ENCODE peak calls at places on chromosomes 4 and X, in ten cellular contexts. Z is right atrium auricular region, S is uterus, K is endothelial cell, H is tibial artery, C is AG09319, U is AG09309, L is neural progenitor cell, G is tibial nerve, Y is lower leg skin. W is an unnamed sample.

GRCh38 chrX:4909245-4909830 is 1195.9 kb upstream of the PRKX start:
- DNase-seq in H (no peak), Y (no peak), G (no peak), U (no peak), C (no peak), K (no peak), Z (no peak), L (no peak), S (no peak), W (no peak)

GRCh38 chr4:186104114-186104894 is at the start of gene FAM149A:
- DNase-seq in U (no peak), Y (peak; percentile 18), L (peak; percentile 57), H (no peak), Z (no peak), S (peak; percentile 53), K (no peak), C (no peak), G (no peak), W (peak; percentile 66)

GRCh38 chrX:85994228-85994627 is 53.1 kb downstream of the CHM start:
- DNase-seq in U (no peak), S (no peak), H (no peak), G (no peak), K (no peak), L (no peak), Y (no peak), Z (no peak), C (no peak), W (no peak)

GRCh38 chr4:79338148-79338547 is 12.3 kb upstream of the NAA11 start:
- DNase-seq in L (no peak), C (no peak), S (no peak), G (no peak), Y (no peak), K (no peak), U (no peak), Z (no peak), H (no peak), W (no peak)

GRCh38 chrX:148522006-148522405 is 21.6 kb downstream of the AFF2 start:
- DNase-seq in U (no peak), L (no peak), S (no peak), H (no peak), C (no peak), G (no peak), Y (no peak), K (no peak), Z (no peak), W (no peak)

GRCh38 chr4:181796502-181796901 is 446.7 kb upstream of the TENM3 start:
- DNase-seq in U (no peak), Y (no peak), S (no peak), G (no peak), L (no peak), H (no peak), C (no peak), Z (no peak), K (no peak), W (no peak)

GRCh38 chr4:38529189-38530115 is 134.5 kb upstream of the KLF3 start:
- DNase-seq in S (no peak), Y (no peak), L (no peak), H (no peak), K (peak; percentile 29), C (no peak), G (no peak), Z (no peak), U (no peak), W (no peak)

GRCh38 chr4:56049428-56050212 is 100.9 kb downstream of the CEP135 start:
- DNase-seq in Z (no peak), K (peak; percentile 56), Y (no peak), C (no peak), L (peak; percentile 75), G (no peak), S (no peak), U (no peak), H (no peak), W (peak; percentile 58)

GRCh38 chr4:87476934-87477333 is 52.2 kb downstream of the SPARCL1 start:
- DNase-seq in Y (no peak), G (no peak), S (no peak), L (peak; percentile 20), K (no peak), U (no peak), C (no peak), H (no peak), Z (no peak), W (no peak)

GRCh38 chrX:9489234-9489633 is 24.4 kb downstream of the TBL1X start:
- DNase-seq in C (no peak), S (no peak), K (no peak), Z (no peak), U (no peak), Y (no peak), L (no peak), H (no peak), G (no peak), W (no peak)

DNA sequence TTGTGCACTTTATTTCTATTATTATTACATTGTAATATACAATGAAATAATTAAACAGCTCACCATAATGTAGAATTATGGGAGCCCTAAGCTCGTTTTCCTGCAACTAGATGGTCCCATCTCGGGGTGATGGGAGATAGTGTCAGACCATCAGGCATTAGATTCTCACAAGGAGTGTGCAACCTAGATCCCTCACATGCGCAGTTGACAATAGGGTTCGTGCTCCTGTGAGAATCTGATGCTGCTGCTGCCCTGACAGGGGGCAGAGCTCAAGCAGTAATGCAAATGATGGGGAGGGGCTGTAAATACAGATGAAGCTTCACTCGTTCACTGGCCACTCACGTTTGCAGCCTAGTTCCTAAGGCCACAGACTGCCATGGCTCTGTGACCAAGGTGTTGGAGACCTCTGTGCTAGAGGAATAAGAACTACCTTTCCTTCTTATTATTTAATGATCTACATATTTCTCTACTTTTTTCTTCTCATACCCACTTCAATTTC is 492.9 kb upstream of the INTU start:
- DNase-seq in Z (no peak), K (no peak), H (no peak), L (peak; percentile 11), C (no peak), S (no peak), G (no peak), U (no peak), Y (no peak), W (no peak)
- TF ChIP-seq CTCF in Z (no peak), K (no peak), H (no peak), L (no peak), C (no peak), S (no peak), G (no peak), U (no peak), Y (no peak), W (no peak)

GRCh38 chr4:53346920-53347852 is 18.7 kb downstream of the SCFD2 start:
- DNase-seq in U (peak; percentile 29), G (no peak), Y (no peak), S (no peak), C (no peak), H (no peak), L (no peak), Z (no peak), K (no peak), W (no peak)
- TF ChIP-seq CTCF in U (peak; percentile 16), G (no peak), Y (no peak), S (no peak), C (peak; percentile 10), H (no peak), L (no peak), Z (no peak), K (no peak), W (no peak)

DNA sequence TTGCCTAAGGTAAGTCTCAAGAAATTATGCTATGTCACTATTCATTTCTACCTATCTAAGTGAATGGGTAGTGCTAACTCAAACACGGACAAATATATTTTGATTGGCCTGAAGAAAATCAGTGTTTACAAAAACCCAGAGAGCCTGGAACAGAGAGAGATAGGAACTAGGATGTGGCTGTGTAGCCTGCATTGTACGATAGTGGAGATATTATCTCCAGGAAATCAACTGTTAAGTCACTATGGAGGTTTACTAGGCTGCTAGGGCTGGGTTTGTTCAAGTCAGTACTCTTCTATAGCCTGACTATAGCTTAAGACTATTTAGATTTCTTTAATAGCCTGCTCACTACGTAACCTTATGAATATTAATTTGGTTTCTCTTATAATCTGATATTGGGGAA is 127.9 kb downstream of the TACR3 start:
- DNase-seq in U (no peak), H (no peak), K (no peak), C (no peak), Y (no peak), L (no peak), S (no peak), G (no peak), Z (no peak), W (no peak)
- TF ChIP-seq CTCF in U (no peak), H (no peak), K (no peak), C (no peak), Y (no peak), L (no peak), S (no peak), G (no peak), Z (no peak), W (no peak)

GRCh38 chr4:60461551-60461950 is 738.6 kb upstream of the ADGRL3 start:
- DNase-seq in Y (no peak), C (no peak), L (no peak), K (no peak), S (no peak), H (no peak), Z (no peak), G (no peak), U (no peak), W (no peak)

GRCh38 chr4:60463846-60464502 is 736.2 kb upstream of the ADGRL3 start:
- DNase-seq in G (no peak), L (peak; percentile 12), H (no peak), C (no peak), U (no peak), S (no peak), Z (no peak), Y (no peak), K (peak; percentile 9), W (no peak)
- TF ChIP-seq CTCF in G (no peak), L (peak; percentile 39), H (no peak), C (no peak), U (peak; percentile 60), S (no peak), Z (no peak), Y (no peak), K (no peak), W (no peak)

GRCh38 chr4:6551660-6552059 is 23.3 kb upstream of the MAN2B2 start:
- DNase-seq in G (no peak), L (no peak), C (no peak), U (no peak), S (no peak), Z (no peak), H (no peak), Y (no peak), K (no peak), W (no peak)

GRCh38 chr4:6548882-6549230 is 26.1 kb upstream of the MAN2B2 start:
- DNase-seq in Y (no peak), Z (no peak), G (no peak), S (no peak), U (no peak), K (no peak), C (no peak), H (no peak), L (no peak), W (no peak)

GRCh38 chr4:6549445-6549844 is 25.5 kb upstream of the MAN2B2 start:
- DNase-seq in H (no peak), S (no peak), Y (no peak), L (no peak), Z (no peak), K (no peak), C (no peak), U (no peak), G (no peak), W (no peak)

GRCh38 chr4:6550821-6551220 is 24.2 kb upstream of the MAN2B2 start:
- DNase-seq in Z (no peak), K (no peak), U (no peak), C (no peak), Y (no peak), L (no peak), S (no peak), G (no peak), H (no peak), W (no peak)

GRCh38 chr4:6549890-6550620 is 24.9 kb upstream of the MAN2B2 start:
- DNase-seq in Z (no peak), Y (no peak), L (no peak), S (no peak), C (no peak), H (no peak), K (no peak), G (no peak), U (no peak), W (no peak)
- TF ChIP-seq CTCF in Z (no peak), Y (no peak), L (no peak), S (no peak), C (no peak), H (no peak), K (no peak), G (no peak), U (no peak), W (no peak)